ENCODE peak calls at places on chromosomes 7 and 10, in four cellular contexts. I is activated CD8-positive, alpha-beta memory T cell treated with anti-CD3 and anti-CD28 coated beads, Interleukin-2, amount 10 ng/mL, durations not matched to agents 7 days and 5 days; V is lung; C is iris pigment epithelial cell. Y is an unnamed sample.

GRCh38 chr7:28048694-28049093 is 131.9 kb downstream of the JAZF1 start:
- DNase-seq in C (no peak), I (no peak), V (no peak), Y (no peak)

GRCh38 chr10:31018977-31019376 is 12.7 kb downstream of the ZNF438 start:
- DNase-seq in I (no peak), C (no peak), V (no peak), Y (no peak)

GRCh38 chr7:92177362-92177761 is 1.6 kb downstream of the LRRD1 start:
- DNase-seq in I (no peak), V (no peak), C (peak; percentile 83), Y (no peak)

GRCh38 chr10:111821876-111822275 is 361.7 kb downstream of the GPAM start:
- DNase-seq in C (no peak), V (no peak), I (no peak), Y (no peak)

GRCh38 chr7:24971333-24972165 is 8.4 kb downstream of the OSBPL3 start:
- DNase-seq in C (peak; percentile 98), I (no peak), V (no peak), Y (no peak)

GRCh38 chr7:123366991-123367390 is 167.2 kb upstream of the SLC13A1 start:
- DNase-seq in C (no peak), I (no peak), V (no peak), Y (no peak)

GRCh38 chr7:134083766-134084487 is 43.2 kb upstream of the LRGUK start:
- DNase-seq in C (peak; percentile 34), V (no peak), I (no peak), Y (no peak)

GRCh38 chr10:47308775-47309174 is 8.8 kb downstream of the GDF10 start:
- DNase-seq in V (no peak), C (no peak), I (no peak), Y (no peak)

GRCh38 chr7:30733216-30733615 is 18.7 kb upstream of the INMT start:
- DNase-seq in I (no peak), V (no peak), C (no peak), Y (no peak)

GRCh38 chr10:30231071-30231652 is 117.9 kb downstream of the MTPAP start:
- DNase-seq in C (no peak), V (no peak), I (peak; percentile 56), Y (no peak)

GRCh38 chr7:19113855-19114590 is 3.4 kb downstream of the TWIST1 start:
- DNase-seq in V (no peak), C (peak; percentile 61), I (no peak), Y (no peak)

GRCh38 chr7:48636391-48637015 is 287.8 kb upstream of the CDC14C start:
- DNase-seq in I (no peak), V (no peak), C (no peak), Y (no peak)

GRCh38 chr7:98872328-98872924 is 2.6 kb upstream of the TMEM130 start:
- DNase-seq in I (no peak), V (no peak), C (no peak), Y (peak; percentile 27)

GRCh38 chr7:50869108-50869716 is 86.5 kb upstream of the GRB10 start:
- DNase-seq in I (no peak), V (no peak), C (peak; percentile 73), Y (no peak)

GRCh38 chr7:44103566-44103940 is 592 bp upstream of the AEBP1 start:
- DNase-seq in V (no peak), I (no peak), C (no peak), Y (no peak)

GRCh38 chr10:115980470-115980869 is 292.5 kb downstream of the GFRA1 start:
- DNase-seq in V (no peak), C (peak; percentile 59), I (no peak), Y (no peak)

GRCh38 chr7:37065779-37066271 is 341.5 kb upstream of the AOAH start:
- DNase-seq in I (peak; percentile 54), V (no peak), C (peak; percentile 34), Y (no peak)

GRCh38 chr7:132138817-132139216 is 437.5 kb downstream of the PLXNA4 start:
- DNase-seq in C (no peak), I (no peak), V (no peak), Y (no peak)

GRCh38 chr7:55502988-55503514 is 69.3 kb downstream of the VOPP1 start:
- DNase-seq in C (no peak), V (no peak), I (no peak), Y (no peak)

Y was measured in naive thymus-derived CD4-positive, alpha-beta T cell.